ENCODE peak calls at places on chromosomes 4 and X, in eight cellular contexts. F, J, X, K, P, Z, C and B are unnamed samples.

GRCh38 chrX:133473451-133473850 is 58.2 kb upstream of the GPC4 start:
- DNase-seq in X (no peak), Z (no peak), J (no peak), P (no peak), K (no peak), C (no peak), F (no peak), B (no peak)

GRCh38 chr4:152935661-152936445 is at the start of gene FHDC1:
- DNase-seq in K (peak; percentile 60), X (peak; percentile 14), F (no peak), Z (no peak), C (peak; percentile 29), P (peak; percentile 95), J (no peak), B (no peak)

GRCh38 chrX:45900751-45901150 is 644.5 kb downstream of the ZNF674 start:
- DNase-seq in Z (no peak), P (no peak), X (no peak), C (no peak), J (no peak), K (no peak), F (no peak), B (no peak)

GRCh38 chr4:22129454-22130075 is 181.0 kb upstream of the KCNIP4 start:
- DNase-seq in K (no peak), C (peak; percentile 7), J (peak; percentile 10), Z (peak; percentile 5), P (no peak), X (peak; percentile 5), F (no peak), B (no peak)

GRCh38 chr4:110071466-110071865 is 126.9 kb downstream of the ELOVL6 start:
- DNase-seq in X (no peak), P (peak; percentile 3), K (no peak), J (no peak), F (no peak), Z (no peak), C (no peak), B (no peak)

GRCh38 chrX:31213941-31214340 is 142.1 kb upstream of the FTHL17 start:
- DNase-seq in X (no peak), K (no peak), J (no peak), P (no peak), F (no peak), C (no peak), Z (no peak), B (peak; percentile 19)

GRCh38 chr4:7263166-7263565 is 70.8 kb downstream of the SORCS2 start:
- DNase-seq in K (no peak), P (no peak), Z (no peak), J (no peak), F (no peak), X (no peak), C (no peak), B (no peak)

GRCh38 chrX:13268874-13269273 is 51.0 kb downstream of the ATXN3L start:
- DNase-seq in P (no peak), K (no peak), F (no peak), X (no peak), J (no peak), C (no peak), Z (no peak), B (no peak)

GRCh38 chr4:141346144-141346543 is 125.4 kb downstream of the ZNF330 start:
- DNase-seq in Z (peak; percentile 13), F (no peak), J (no peak), X (peak; percentile 10), P (no peak), C (peak; percentile 24), K (no peak), B (peak; percentile 73)

GRCh38 chrX:103754401-103754800 is 22.2 kb upstream of the PLP1 start:
- DNase-seq in Z (no peak), P (no peak), X (no peak), C (no peak), F (no peak), K (no peak), J (no peak), B (no peak)

GRCh38 chr4:109752545-109752944 is 22.7 kb upstream of the PLA2G12A start:
- DNase-seq in K (no peak), Z (no peak), X (no peak), J (no peak), P (no peak), C (no peak), F (no peak), B (no peak)

GRCh38 chr4:3775011-3775410 is 8.8 kb downstream of the ADRA2C start:
- DNase-seq in X (no peak), K (no peak), F (no peak), Z (no peak), P (no peak), C (no peak), J (no peak), B (no peak)

GRCh38 chr4:185346975-185347601 is 48.6 kb downstream of the LRP2BP start:
- DNase-seq in F (no peak), P (no peak), Z (no peak), J (no peak), X (no peak), C (no peak), K (no peak), B (no peak)

GRCh38 chr4:113560579-113560978 is 201.0 kb downstream of the CAMK2D start:
- DNase-seq in F (no peak), P (no peak), K (no peak), Z (no peak), J (no peak), X (no peak), C (no peak), B (peak; percentile 78)

GRCh38 chr4:83725076-83726074 is 189.5 kb downstream of the GPAT3 start:
- DNase-seq in Z (no peak), F (no peak), C (no peak), X (no peak), K (no peak), P (no peak), J (no peak), B (no peak)

GRCh38 chr4:55768291-55768690 is 51.3 kb upstream of the EXOC1L start:
- DNase-seq in K (no peak), Z (peak; percentile 20), J (no peak), X (no peak), F (no peak), C (no peak), P (no peak), B (peak; percentile 57)

DNA sequence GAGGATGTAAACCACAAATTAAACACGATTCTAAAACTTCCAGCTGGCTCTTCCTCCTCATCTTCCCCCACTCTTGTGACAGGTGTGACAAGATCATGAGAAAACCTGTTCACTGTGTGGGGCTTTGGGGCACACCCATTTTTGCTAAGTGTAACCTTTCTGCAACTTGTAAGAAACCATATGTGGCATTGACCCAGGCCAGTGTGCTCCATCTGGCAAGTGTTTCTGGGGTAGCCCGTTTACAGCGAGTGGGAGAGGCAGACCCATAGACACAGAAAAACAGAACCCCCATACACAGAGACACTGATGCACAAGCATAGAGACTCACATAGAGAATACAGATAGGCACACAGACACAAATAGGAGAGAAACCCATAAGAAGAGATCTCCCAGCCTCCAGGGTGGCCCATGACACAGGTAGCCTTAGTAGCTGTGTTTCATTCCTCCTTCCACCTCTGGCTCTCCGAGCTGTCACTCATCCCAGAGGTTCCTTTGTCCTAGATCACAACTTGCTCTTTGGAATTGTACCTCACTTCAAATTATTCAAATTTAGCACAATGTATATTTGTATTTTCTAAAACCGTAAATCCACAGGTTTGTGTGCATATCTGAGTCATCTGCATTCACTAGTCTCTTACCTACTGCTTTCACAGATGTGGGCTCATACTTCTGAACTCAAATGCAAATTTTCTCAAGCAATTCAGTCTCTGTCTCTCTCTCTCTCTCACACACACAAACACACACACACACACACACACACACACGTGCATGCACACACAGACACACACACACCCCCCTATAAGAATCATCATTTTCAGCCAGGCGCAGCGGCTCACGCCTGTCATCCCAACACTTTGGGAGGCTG is 114.4 kb downstream of the SH3KBP1 start:
- DNase-seq in K (no peak), C (no peak), P (no peak), Z (no peak), F (no peak), X (no peak), J (no peak), B (peak; percentile 4)
- TF ChIP-seq POLR2AphosphoS5 in K (no peak), C (no peak), P (no peak), Z (no peak), F (no peak), X (no peak), J (no peak), B (no peak)

DNA sequence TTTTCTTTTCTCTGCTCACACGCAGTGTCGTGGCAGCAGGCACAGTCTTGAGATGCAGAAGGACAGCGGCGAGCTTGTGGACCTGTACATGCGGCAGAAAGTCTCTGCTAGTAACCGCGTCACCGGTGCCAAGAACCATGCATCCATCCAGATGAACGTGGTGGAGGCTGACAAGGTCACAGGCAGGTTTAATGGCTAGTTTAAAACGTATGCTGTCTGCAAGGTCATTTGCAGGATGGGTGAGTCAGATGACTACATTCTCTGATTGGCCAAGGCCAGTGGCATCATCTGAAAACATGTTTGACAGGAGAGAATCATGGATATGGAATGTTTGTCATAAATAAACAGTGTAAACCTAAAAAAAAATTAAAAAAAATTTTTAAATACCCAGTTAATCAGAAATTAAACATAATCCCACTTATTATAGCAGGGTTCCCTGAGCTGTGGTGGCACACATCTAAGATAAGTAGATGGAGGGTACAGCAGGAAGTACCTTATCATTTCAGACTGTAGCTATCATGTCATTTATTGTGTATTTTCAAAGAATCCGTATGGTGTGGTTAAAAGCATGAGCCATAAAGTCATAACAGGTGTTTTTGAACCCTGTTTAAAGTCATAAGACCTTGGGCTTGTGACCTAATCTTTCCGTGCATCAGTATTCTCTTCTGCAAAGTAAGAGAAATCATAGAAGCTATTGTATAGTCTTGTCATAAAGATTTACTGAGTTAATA is 7.5 kb upstream of the BMP2K start:
- DNase-seq in F (no peak), P (no peak), J (no peak), Z (peak; percentile 53), C (no peak), K (no peak), X (no peak), B (no peak)
- TF ChIP-seq CTCF in F (no peak), P (no peak), J (no peak), Z (no peak), C (no peak), K (no peak), X (no peak), B (no peak)

GRCh38 chr4:40630335-40631021 is 814 bp upstream of the RBM47 start:
- DNase-seq in C (peak; percentile 26), F (peak; percentile 74), Z (no peak), K (peak; percentile 73), P (peak; percentile 90), X (peak; percentile 52), J (no peak), B (no peak)

GRCh38 chr4:40626183-40626990 is 3.3 kb downstream of the RBM47 start:
- DNase-seq in C (no peak), X (no peak), F (no peak), Z (no peak), J (no peak), P (no peak), K (no peak), B (no peak)

GRCh38 chr4:40628888-40629287 is 776 bp downstream of the RBM47 start:
- DNase-seq in P (no peak), F (no peak), Z (no peak), X (no peak), C (no peak), J (no peak), K (no peak), B (no peak)

GRCh38 chr4:40627540-40627939 is 2.1 kb downstream of the RBM47 start:
- DNase-seq in Z (no peak), K (no peak), C (no peak), J (no peak), F (no peak), X (no peak), P (no peak), B (no peak)

GRCh38 chr4:40629401-40630334 is at the start of gene RBM47:
- DNase-seq in K (peak; percentile 79), P (peak; percentile 95), Z (no peak), J (no peak), X (peak; percentile 58), F (peak; percentile 73), C (peak; percentile 50), B (peak; percentile 6)
- TF ChIP-seq POLR2AphosphoS5 in K (no peak), P (peak; percentile 61), Z (no peak), J (no peak), X (peak; percentile 16), F (no peak), C (peak; percentile 55), B (no peak)

GRCh38 chr4:73069338-73070071 is at the start of gene COX18:
- DNase-seq in F (peak; percentile 99), C (peak; percentile 97), J (peak; percentile 93), K (peak; percentile 98), Z (peak; percentile 95), P (peak; percentile 98), X (peak; percentile 98), B (peak; percentile 99)
- TF ChIP-seq CTCF in F (no peak), C (no peak), J (no peak), K (no peak), Z (peak; percentile 29), P (no peak), X (no peak), B (no peak)